ENCODE peak calls at places on chromosomes 4 and X, in nine cellular contexts. D, J, P, X, C, Z, Y, K and U are unnamed samples.
A peak's percentile ranks its signal among the peaks of the same experiment; 100 is the strongest.

GRCh38 chr4:101337688-101338087 is 9.6 kb downstream of the PPP3CA start:
- DNase-seq in Y (no peak), C (peak; percentile 60), X (no peak), Z (peak; percentile 60), D (no peak), K (no peak), J (peak; percentile 63), P (no peak), U (peak; percentile 73)

GRCh38 chr4:113117346-113117677 is 67.9 kb downstream of the ANK2 start:
- DNase-seq in P (no peak), C (no peak), Z (no peak), J (no peak), X (no peak), K (no peak), Y (no peak), D (no peak), U (no peak)

GRCh38 chr4:3371581-3372001 is 70.2 kb upstream of the HGFAC start:
- DNase-seq in X (no peak), Y (no peak), D (peak; percentile 42), J (peak; percentile 21), Z (no peak), C (no peak), P (no peak), K (no peak), U (no peak)

GRCh38 chr4:187477224-187477623 is 518.3 kb upstream of the ZFP42 start:
- DNase-seq in Z (no peak), X (no peak), P (no peak), Y (no peak), D (no peak), J (no peak), K (no peak), C (no peak), U (no peak)

GRCh38 chr4:184114431-184114830 is 103.2 kb downstream of the ENPP6 start:
- DNase-seq in K (no peak), X (no peak), D (no peak), Z (no peak), C (no peak), J (no peak), P (no peak), Y (no peak), U (no peak)

GRCh38 chr4:99714179-99714578 is 56.6 kb upstream of the C4orf54 start:
- DNase-seq in J (no peak), D (no peak), P (no peak), C (no peak), K (no peak), X (no peak), Y (no peak), Z (no peak), U (no peak)

GRCh38 chr4:48642421-48643144 is 137.5 kb downstream of the FRYL start:
- DNase-seq in J (peak; percentile 30), Y (no peak), X (no peak), Z (no peak), K (no peak), D (no peak), P (no peak), C (no peak), U (no peak)

GRCh38 chr4:2166253-2166652 is 75.7 kb downstream of the HAUS3 start:
- DNase-seq in D (no peak), X (no peak), Y (no peak), J (no peak), C (no peak), K (no peak), P (no peak), Z (no peak), U (no peak)

GRCh38 chr4:161208564-161208963 is 955.2 kb downstream of the FSTL5 start:
- DNase-seq in P (no peak), Z (no peak), D (no peak), Y (no peak), X (no peak), J (no peak), C (no peak), K (no peak), U (no peak)

GRCh38 chr4:176320340-176320975 is 692 bp downstream of the SPCS3 start:
- DNase-seq in P (peak; percentile 96), Y (peak; percentile 93), X (no peak), J (peak; percentile 85), D (peak; percentile 81), C (peak; percentile 77), K (peak; percentile 69), Z (peak; percentile 82), U (peak; percentile 77)

GRCh38 chr4:3747582-3747906 is 18.6 kb upstream of the ADRA2C start:
- DNase-seq in P (no peak), J (no peak), X (no peak), Y (no peak), K (no peak), Z (no peak), C (no peak), D (no peak), U (no peak)

GRCh38 chr4:85650908-85651307 is 176.0 kb downstream of the ARHGAP24 start:
- DNase-seq in X (no peak), Z (no peak), C (peak; percentile 66), J (no peak), Y (no peak), P (no peak), K (no peak), D (no peak), U (no peak)

GRCh38 chrX:136228808-136229207 is 22.4 kb downstream of the MAP7D3 start:
- DNase-seq in Y (no peak), K (no peak), P (no peak), D (no peak), Z (no peak), J (no peak), X (no peak), C (no peak), U (no peak)

GRCh38 chr4:8291036-8291682 is 21.6 kb downstream of the HTRA3 start:
- DNase-seq in C (no peak), X (no peak), Y (peak; percentile 4), Z (no peak), D (no peak), J (no peak), P (peak; percentile 56), K (no peak), U (no peak)

GRCh38 chrX:133413218-133413925 is 1.9 kb downstream of the GPC4 start:
- DNase-seq in P (no peak), K (peak; percentile 6), Z (no peak), Y (no peak), C (no peak), X (no peak), J (no peak), D (peak; percentile 58), U (no peak)

GRCh38 chrX:28613558-28613957 is 26.3 kb downstream of the IL1RAPL1 start:
- DNase-seq in C (no peak), J (no peak), K (no peak), Y (no peak), D (no peak), X (no peak), Z (no peak), P (no peak), U (no peak)

GRCh38 chrX:12149670-12150407 is 11.6 kb downstream of the FRMPD4 start:
- DNase-seq in Y (no peak), K (no peak), P (no peak), X (no peak), Z (no peak), J (no peak), D (no peak), C (peak; percentile 89), U (no peak)

GRCh38 chrX:21973321-21974010 is 33.0 kb downstream of the SMS start:
- DNase-seq in K (no peak), Y (no peak), C (no peak), P (no peak), D (no peak), X (no peak), Z (no peak), J (no peak), U (no peak)

GRCh38 chr4:108703370-108703769 is 53.0 kb downstream of the OSTC start:
- DNase-seq in J (no peak), Y (no peak), P (no peak), X (no peak), K (no peak), C (no peak), D (no peak), Z (no peak), U (no peak)

GRCh38 chrX:64642482-64642881 is 247.2 kb upstream of the MTMR8 start:
- DNase-seq in Z (no peak), K (no peak), Y (no peak), J (no peak), X (no peak), C (no peak), D (no peak), P (no peak), U (no peak)

DNA sequence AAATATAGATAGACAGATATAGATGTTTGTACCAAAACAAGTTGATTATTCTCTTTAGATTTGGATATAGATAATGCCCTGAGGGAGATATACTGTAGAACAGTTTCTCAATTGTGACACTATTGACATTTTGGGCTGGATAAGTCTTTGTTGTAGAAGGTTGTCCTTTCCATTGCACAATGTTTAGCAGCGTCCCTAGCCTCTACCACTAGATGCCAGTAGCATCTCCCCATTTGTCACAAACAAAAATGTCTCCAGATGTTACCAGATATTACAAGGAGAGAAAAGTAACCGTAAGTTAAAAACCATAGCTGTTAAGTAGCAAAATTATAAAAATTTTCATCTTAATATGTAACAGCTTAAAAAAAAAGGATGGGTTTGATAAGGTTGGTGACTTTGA is 2595.3 kb downstream of the ARAP2 start:
- DNase-seq in P (no peak), Y (no peak), Z (no peak), J (peak; percentile 66), C (peak; percentile 10), X (no peak), D (no peak), K (no peak), U (peak; percentile 58)
- TF ChIP-seq CTCF in P (peak; percentile 32), Y (no peak), Z (peak; percentile 76), J (peak; percentile 86), C (peak; percentile 26), X (peak; percentile 82), D (no peak), K (no peak), U (peak; percentile 85)

GRCh38 chr4:19309365-19309764 is 942.3 kb upstream of the SLIT2 start:
- DNase-seq in P (no peak), C (peak; percentile 46), Y (no peak), D (no peak), J (peak; percentile 60), Z (peak; percentile 49), K (no peak), X (no peak), U (peak; percentile 68)
- TF ChIP-seq CTCF in P (peak; percentile 6), C (peak; percentile 19), Y (no peak), D (no peak), J (peak; percentile 53), Z (peak; percentile 41), K (no peak), X (peak; percentile 42), U (peak; percentile 75)

GRCh38 chr4:57109847-57110634 is at the start of gene IGFBP7:
- DNase-seq in J (peak; percentile 62), C (no peak), D (peak; percentile 61), Y (peak; percentile 77), Z (no peak), X (no peak), K (peak; percentile 18), P (peak; percentile 85), U (peak; percentile 34)
- TF ChIP-seq CTCF in J (peak; percentile 9), C (no peak), D (no peak), Y (no peak), Z (no peak), X (no peak), K (no peak), P (no peak), U (peak; percentile 34)

DNA sequence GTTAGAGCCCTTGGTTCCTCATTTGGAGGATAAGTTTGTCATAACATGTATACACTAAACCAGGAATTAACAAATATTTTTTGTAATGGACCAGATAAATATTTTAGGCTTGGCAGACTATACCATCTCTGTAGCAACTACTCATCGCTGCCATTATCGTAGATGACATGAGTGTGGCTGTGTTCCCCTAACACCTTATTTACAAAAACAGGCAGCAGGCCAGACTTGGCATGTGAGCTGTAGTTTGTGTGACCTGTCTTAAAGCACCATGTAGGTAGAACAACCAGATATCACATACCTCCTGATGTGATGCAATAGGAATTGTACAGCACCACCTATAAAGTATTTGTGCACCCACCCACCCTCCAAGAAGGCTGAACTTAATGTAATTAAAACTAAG is 82.0 kb downstream of the RASGEF1B start:
- DNase-seq in J (no peak), Z (no peak), X (no peak), C (no peak), P (no peak), Y (no peak), K (no peak), D (no peak), U (no peak)
- TF ChIP-seq CTCF in J (no peak), Z (no peak), X (no peak), C (no peak), P (no peak), Y (no peak), K (no peak), D (no peak), U (no peak)